ENCODE peak calls at places on chromosomes 5 and 9, in five cellular contexts. R, X, M, A and C are unnamed samples.

GRCh38 chr9:134484479-134484878 is 157.1 kb upstream of the COL5A1 start:
- DNase-seq in R (no peak), X (peak; percentile 15), M (no peak), A (no peak), C (peak; percentile 12)

GRCh38 chr5:7419846-7420245 is 23.9 kb downstream of the ADCY2 start:
- DNase-seq in R (no peak), X (no peak), M (no peak), A (no peak), C (no peak)

GRCh38 chr9:21567926-21568325 is 85.8 kb upstream of the IFNE start:
- DNase-seq in R (no peak), X (no peak), M (no peak), A (no peak), C (no peak)

GRCh38 chr5:135266301-135266630 is 132.8 kb downstream of the MACROH2A1 start:
- DNase-seq in R (no peak), X (no peak), M (no peak), A (no peak), C (no peak)

GRCh38 chr5:38473008-38473407 is 83.4 kb downstream of the LIFR start:
- DNase-seq in R (no peak), X (no peak), M (no peak), A (peak; percentile 35), C (no peak)

GRCh38 chr9:79880626-79881025 is 308.9 kb downstream of the TLE4 start:
- DNase-seq in R (no peak), X (no peak), M (no peak), A (no peak), C (no peak)

GRCh38 chr5:142192799-142193428 is 84.3 kb downstream of the NDFIP1 start:
- DNase-seq in R (no peak), X (no peak), M (no peak), A (no peak), C (no peak)

GRCh38 chr9:297104-297794 is 82.6 kb downstream of the DOCK8 start:
- DNase-seq in R (peak; percentile 93), X (peak; percentile 29), M (no peak), A (no peak), C (no peak)

GRCh38 chr5:160033546-160034252 is 24.8 kb downstream of the TTC1 start:
- DNase-seq in R (no peak), X (no peak), M (no peak), A (no peak), C (no peak)

GRCh38 chr9:86550411-86550810 is 196.2 kb upstream of the TUT7 start:
- DNase-seq in R (no peak), X (no peak), M (peak; percentile 54), A (peak; percentile 83), C (no peak)

GRCh38 chr5:172156541-172156994 is 31.5 kb downstream of the STK10 start:
- DNase-seq in R (no peak), X (no peak), M (no peak), A (peak; percentile 61), C (no peak)

GRCh38 chr9:26760675-26761074 is 131.9 kb downstream of the CAAP1 start:
- DNase-seq in R (no peak), X (no peak), M (no peak), A (no peak), C (no peak)

GRCh38 chr9:2872941-2873323 is 29.0 kb upstream of the PUM3 start:
- DNase-seq in R (no peak), X (peak; percentile 27), M (no peak), A (no peak), C (no peak)

GRCh38 chr5:88279584-88279983 is 10.9 kb upstream of the TMEM161B start:
- DNase-seq in R (no peak), X (no peak), M (no peak), A (no peak), C (no peak)

GRCh38 chr9:78054180-78054579 is 22.6 kb upstream of the GNAQ start:
- DNase-seq in R (no peak), X (peak; percentile 61), M (no peak), A (no peak), C (peak; percentile 35)

GRCh38 chr5:124232517-124232916 is 513.9 kb downstream of the ZNF608 start:
- DNase-seq in R (no peak), X (no peak), M (no peak), A (no peak), C (no peak)

GRCh38 chr5:175517824-175518450 is 39.6 kb downstream of the SFXN1 start:
- DNase-seq in R (no peak), X (peak; percentile 62), M (peak; percentile 61), A (peak; percentile 92), C (peak; percentile 47)

GRCh38 chr5:38316544-38317224 is 58.3 kb downstream of the EGFLAM start:
- DNase-seq in R (no peak), X (no peak), M (peak; percentile 45), A (peak; percentile 64), C (no peak)

GRCh38 chr9:127555830-127556820 is 56.0 kb upstream of the STXBP1 start:
- DNase-seq in R (peak; percentile 97), X (peak; percentile 87), M (peak; percentile 96), A (peak; percentile 89), C (peak; percentile 80)

GRCh38 chr9:85599540-85600140 is 142.1 kb downstream of the AGTPBP1 start:
- DNase-seq in R (no peak), X (no peak), M (no peak), A (peak; percentile 38), C (no peak)

GRCh38 chr5:68378204-68378830 is 162.8 kb downstream of the PIK3R1 start:
- DNase-seq in R (no peak), X (peak; percentile 43), M (peak; percentile 39), A (no peak), C (no peak)